ENCODE peak calls at places on chromosomes 3 and 15, in eight cellular contexts. J is epithelial cell of esophagus, R is lower lobe of right lung, C is tibial nerve, U is stomach, P is fibroblast of mammary gland, Y is BJ, X is PC-3. G is an unnamed sample.

GRCh38 chr15:41501961-41502786 is 8.5 kb downstream of the ITPKA start:
- DNase-seq in J (no peak), R (peak; percentile 62), C (no peak), U (no peak), P (no peak), Y (no peak), X (no peak), G (no peak)

GRCh38 chr3:161221881-161222600 is 930 bp downstream of the NMD3 start:
- DNase-seq in J (peak; percentile 34), R (peak; percentile 46), C (peak; percentile 24), U (no peak), P (peak; percentile 40), Y (no peak), X (peak; percentile 28), G (no peak)

GRCh38 chr3:186193534-186194450 is 84.9 kb upstream of the ETV5 start:
- DNase-seq in J (no peak), R (peak; percentile 61), C (no peak), U (no peak), P (no peak), Y (no peak), X (no peak), G (no peak)

GRCh38 chr3:30810617-30811016 is 83.8 kb downstream of the GADL1 start:
- DNase-seq in J (no peak), R (no peak), C (no peak), U (no peak), P (no peak), Y (no peak), X (no peak), G (no peak)

GRCh38 chr3:112856537-112856936 is 9.9 kb upstream of the CD200R1L start:
- DNase-seq in J (no peak), R (no peak), C (no peak), U (no peak), P (no peak), Y (no peak), X (no peak), G (no peak)

GRCh38 chr15:86164222-86164898 is 84.7 kb downstream of the AGBL1 start:
- DNase-seq in J (peak; percentile 22), R (no peak), C (peak; percentile 33), U (no peak), P (peak; percentile 0), Y (no peak), X (no peak), G (no peak)

GRCh38 chr15:83657549-83657948 is 3.6 kb downstream of the ADAMTSL3 start:
- DNase-seq in J (no peak), R (no peak), C (no peak), U (no peak), P (peak; percentile 6), Y (no peak), X (peak; percentile 35), G (peak; percentile 33)

GRCh38 chr3:187744169-187745151 is 808 bp downstream of the BCL6 start:
- DNase-seq in J (peak; percentile 41), R (peak; percentile 74), C (no peak), U (peak; percentile 58), P (peak; percentile 36), Y (no peak), X (peak; percentile 42), G (no peak)

GRCh38 chr3:103653996-103654395 is 1219.2 kb downstream of the ZPLD1 start:
- DNase-seq in J (peak; percentile 34), R (no peak), C (no peak), U (no peak), P (no peak), Y (no peak), X (peak; percentile 32), G (no peak)

GRCh38 chr3:46860381-46861292 is 2.6 kb downstream of the MYL3 start:
- DNase-seq in J (peak; percentile 19), R (peak; percentile 39), C (no peak), U (no peak), P (no peak), Y (no peak), X (peak; percentile 44), G (no peak)

GRCh38 chr3:108202080-108202479 is 20.1 kb downstream of the IFT57 start:
- DNase-seq in J (no peak), R (no peak), C (no peak), U (no peak), P (peak; percentile 36), Y (no peak), X (no peak), G (no peak)

GRCh38 chr15:69164807-69165636 is 4.6 kb downstream of the GLCE start:
- DNase-seq in J (peak; percentile 49), R (no peak), C (no peak), U (no peak), P (peak; percentile 77), Y (no peak), X (peak; percentile 50), G (no peak)

GRCh38 chr15:56968821-56969220 is 50.4 kb downstream of the TCF12 start:
- DNase-seq in J (peak; percentile 32), R (no peak), C (no peak), U (no peak), P (no peak), Y (no peak), X (peak; percentile 64), G (no peak)

GRCh38 chr3:14290631-14291385 is 111.6 kb upstream of the SLC6A6 start:
- DNase-seq in J (no peak), R (no peak), C (no peak), U (no peak), P (peak; percentile 36), Y (peak; percentile 58), X (no peak), G (no peak)

GRCh38 chr3:13452490-13453335 is 27.4 kb upstream of the HDAC11 start:
- DNase-seq in J (peak; percentile 56), R (no peak), C (peak; percentile 71), U (no peak), P (peak; percentile 39), Y (no peak), X (peak; percentile 79), G (no peak)

GRCh38 chr15:73583568-73583967 is 49.6 kb downstream of the NPTN start:
- DNase-seq in J (no peak), R (no peak), C (no peak), U (no peak), P (no peak), Y (no peak), X (no peak), G (no peak)

GRCh38 chr3:178381555-178381954 is 154.7 kb upstream of the KCNMB2 start:
- DNase-seq in J (peak; percentile 7), R (no peak), C (no peak), U (no peak), P (peak; percentile 71), Y (no peak), X (peak; percentile 47), G (no peak)

GRCh38 chr15:90024406-90024805 is 23.3 kb downstream of the ZNF710 start:
- DNase-seq in J (no peak), R (no peak), C (no peak), U (no peak), P (no peak), Y (no peak), X (no peak), G (no peak)

GRCh38 chr3:171966533-171967136 is 72.7 kb upstream of the FNDC3B start:
- DNase-seq in J (no peak), R (no peak), C (no peak), U (no peak), P (peak; percentile 59), Y (no peak), X (no peak), G (no peak)

GRCh38 chr15:59995568-59996349 is 8.4 kb upstream of the FOXB1 start:
- DNase-seq in J (no peak), R (no peak), C (no peak), U (no peak), P (no peak), Y (no peak), X (no peak), G (no peak)

GRCh38 chr15:57735891-57736290 is 29.4 kb downstream of the POLR2M start:
- DNase-seq in J (no peak), R (no peak), C (no peak), U (no peak), P (no peak), Y (no peak), X (no peak), G (no peak)

GRCh38 chr15:96086164-96086563 is 244.3 kb upstream of the NR2F2 start:
- DNase-seq in J (no peak), R (no peak), C (no peak), U (no peak), P (no peak), Y (no peak), X (no peak), G (no peak)

GRCh38 chr3:125401402-125401801 is 26.3 kb upstream of the ZNF148 start:
- DNase-seq in J (no peak), R (no peak), C (no peak), U (no peak), P (peak; percentile 4), Y (no peak), X (no peak), G (no peak)

GRCh38 chr3:52249683-52250082 is 4.1 kb downstream of the PPM1M start:
- DNase-seq in J (no peak), R (no peak), C (no peak), U (no peak), P (no peak), Y (no peak), X (no peak), G (no peak)
- H3K4me3 ChIP-seq in J (no peak overlapping the region), R (no peak overlapping the region), C (no peak overlapping the region), U (no peak overlapping the region), P (no peak overlapping the region), Y (no peak overlapping the region), X (no peak overlapping the region), G (no peak overlapping the region)

GRCh38 chr15:67400890-67401289 is 120.0 kb upstream of the C15orf61 start:
- DNase-seq in J (no peak), R (no peak), C (no peak), U (no peak), P (no peak), Y (no peak), X (no peak), G (no peak)
- H3K4me3 ChIP-seq in J (no peak overlapping the region), R (no peak overlapping the region), C (no peak overlapping the region), U (no peak overlapping the region), P (no peak overlapping the region), Y (no peak overlapping the region), X (no peak overlapping the region), G (no peak overlapping the region)

GRCh38 chr3:11137627-11137959 is 16.7 kb upstream of the HRH1 start:
- DNase-seq in J (no peak), R (no peak), C (no peak), U (no peak), P (no peak), Y (no peak), X (no peak), G (no peak)
- H3K4me3 ChIP-seq in J (peak overlapping the region; percentile 56), R (no peak overlapping the region), C (no peak overlapping the region), U (no peak overlapping the region), P (peak overlapping the region; percentile 55), Y (peak overlapping the region; percentile 3), X (peak overlapping the region; percentile 62), G (no peak overlapping the region)

DNA sequence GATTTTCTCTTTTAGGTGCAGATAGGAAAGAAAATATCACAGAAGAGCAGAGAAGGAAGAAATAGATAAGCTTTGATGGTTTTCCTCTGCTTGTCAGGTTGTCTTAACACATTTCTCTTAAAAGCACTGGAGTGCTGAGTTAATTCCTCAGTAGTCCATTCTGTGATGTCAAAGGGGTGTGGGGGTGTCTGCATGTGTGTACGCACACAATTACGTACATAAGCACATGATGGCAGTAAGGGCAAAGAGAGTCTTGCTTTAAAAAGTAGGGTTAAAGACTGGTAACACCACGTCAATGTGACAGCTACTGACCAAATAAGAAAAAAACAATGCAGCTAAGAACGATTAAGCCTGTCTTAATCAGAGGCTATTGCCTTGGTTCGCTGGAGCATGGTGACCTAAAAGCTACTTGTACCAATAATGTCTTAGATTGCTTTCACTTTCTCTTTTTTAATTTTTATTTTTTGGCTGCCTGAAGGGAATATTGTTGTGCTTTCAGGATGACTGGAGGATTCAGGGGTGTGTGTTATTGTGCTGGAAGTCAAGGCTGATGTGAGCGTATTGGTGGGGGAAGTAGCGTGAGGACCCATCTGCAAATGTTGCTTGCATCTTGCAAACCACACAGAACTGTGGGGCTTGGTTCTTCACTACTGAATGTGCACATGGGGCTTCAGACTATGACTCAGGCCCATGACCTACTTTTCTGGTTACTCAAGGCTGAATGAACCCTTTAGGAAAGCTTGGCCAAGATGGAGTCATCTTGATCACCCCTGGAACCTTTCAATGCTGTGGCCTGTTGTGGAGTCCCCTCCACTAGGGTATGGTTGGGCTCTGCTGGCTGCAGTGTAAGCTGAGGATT is 417.8 kb upstream of the TPM1 start:
- DNase-seq in J (peak; percentile 47), R (no peak), C (no peak), U (no peak), P (peak; percentile 92), Y (peak; percentile 37), X (no peak), G (no peak)
- H3K4me3 ChIP-seq in J (no peak overlapping the region), R (no peak overlapping the region), C (no peak overlapping the region), U (no peak overlapping the region), P (peak overlapping the region; percentile 30), Y (peak overlapping the region; percentile 1), X (no peak overlapping the region), G (no peak overlapping the region)